ENCODE peak calls at places on chromosomes 6 and 20, in eight cellular contexts. B is GM12878, L is H1, U is HCT116, V is K562, W is endothelial cell of umbilical vein, O is HepG2, Z is SK-N-SH. A is an unnamed sample. For H3K36me3, the result is how much of the 10 kb centered on the place peaks cover.

GRCh38 chr6:154509421-154510143 is 903 bp downstream of the CNKSR3 start:
- DNase-seq in B (no peak), L (no peak), U (no peak), V (peak), W (peak), O (peak), Z (peak), A (no peak)

GRCh38 chr6:68628156-68628555 is 6.9 kb upstream of the ADGRB3 start:
- DNase-seq in B (no peak), L (no peak), U (no peak), V (no peak), W (no peak), O (no peak), Z (no peak), A (no peak)

GRCh38 chr6:152701081-152701862 is 3.6 kb downstream of the MYCT1 start:
- DNase-seq in B (no peak), L (no peak), U (no peak), V (no peak), W (peak), O (no peak), Z (no peak), A (no peak)

GRCh38 chr20:34938466-34939163 is 17.0 kb downstream of the GSS start:
- DNase-seq in B (no peak), L (no peak), U (no peak), V (no peak), W (peak), O (no peak), Z (no peak), A (no peak)

GRCh38 chr6:5981274-5982026 is 25.3 kb downstream of the NRN1 start:
- DNase-seq in B (no peak), L (no peak), U (no peak), V (no peak), W (no peak), O (no peak), Z (no peak), A (no peak)

GRCh38 chr6:100116409-100117194 is 122.6 kb upstream of the MCHR2 start:
- DNase-seq in B (no peak), L (peak), U (peak), V (peak), W (peak), O (peak), Z (peak), A (peak)

GRCh38 chr20:60624066-60624465 is 628.0 kb upstream of the CDH4 start:
- DNase-seq in B (no peak), L (no peak), U (no peak), V (no peak), W (no peak), O (no peak), Z (no peak), A (no peak)

GRCh38 chr6:71181565-71181964 is 107.0 kb upstream of the OGFRL1 start:
- DNase-seq in B (no peak), L (peak), U (peak), V (no peak), W (no peak), O (peak), Z (no peak), A (no peak)

GRCh38 chr20:63682384-63683139 is 13.9 kb upstream of the TNFRSF6B start:
- DNase-seq in B (no peak), L (no peak), U (peak), V (no peak), W (peak), O (peak), Z (no peak), A (no peak)

GRCh38 chr20:45788351-45788750 is 3.3 kb downstream of the WFDC3 start:
- DNase-seq in B (no peak), L (no peak), U (no peak), V (no peak), W (no peak), O (no peak), Z (no peak), A (no peak)

DNA sequence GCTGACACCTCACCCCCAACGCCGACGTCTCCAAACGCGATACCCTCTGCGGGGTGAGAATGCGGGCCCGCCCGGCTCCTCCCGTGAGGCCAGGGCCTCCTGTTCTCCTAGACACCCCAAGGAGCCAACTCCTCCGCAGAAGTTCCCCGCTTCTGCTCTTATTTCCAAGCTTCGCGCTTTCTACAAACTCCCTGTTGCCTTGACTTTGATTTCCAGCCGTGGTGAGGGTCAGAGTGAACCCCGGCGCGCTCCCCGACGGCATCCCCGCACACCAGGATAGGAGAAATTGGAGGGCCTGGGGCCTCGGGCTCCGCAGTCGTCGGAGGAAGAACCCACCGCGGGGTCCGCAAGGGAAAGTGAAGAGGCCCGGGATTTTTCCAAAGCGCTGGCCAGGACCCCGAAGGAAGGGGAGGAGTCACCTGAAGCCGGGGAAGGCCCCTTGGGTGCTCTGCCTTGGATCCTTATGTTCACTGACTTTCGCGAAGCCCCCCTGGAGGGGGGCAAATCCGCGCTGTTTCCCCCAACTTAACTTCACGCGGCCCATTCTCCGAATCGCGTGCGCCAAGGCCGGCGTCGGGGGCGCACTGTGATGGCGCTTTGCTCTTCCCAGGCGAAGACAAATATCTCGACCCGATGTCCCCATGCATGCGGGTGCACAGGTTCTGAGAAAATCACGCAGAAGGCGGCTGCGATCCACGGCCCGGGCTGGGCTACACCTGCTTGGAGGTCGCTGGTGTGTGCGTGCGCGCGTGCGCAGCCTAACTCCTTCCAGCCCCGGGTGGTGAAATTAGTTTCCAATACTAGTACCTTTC is 3.0 kb upstream of the INSM1 start:
- DNase-seq in B (no peak), L (no peak), U (no peak), V (no peak), W (no peak), O (no peak), Z (no peak), A (no peak)
- H3K9ac ChIP-seq in B (no peak), L (no peak), U (no peak), V (no peak), W (no peak), O (no peak), Z (no peak), A (no peak)

DNA sequence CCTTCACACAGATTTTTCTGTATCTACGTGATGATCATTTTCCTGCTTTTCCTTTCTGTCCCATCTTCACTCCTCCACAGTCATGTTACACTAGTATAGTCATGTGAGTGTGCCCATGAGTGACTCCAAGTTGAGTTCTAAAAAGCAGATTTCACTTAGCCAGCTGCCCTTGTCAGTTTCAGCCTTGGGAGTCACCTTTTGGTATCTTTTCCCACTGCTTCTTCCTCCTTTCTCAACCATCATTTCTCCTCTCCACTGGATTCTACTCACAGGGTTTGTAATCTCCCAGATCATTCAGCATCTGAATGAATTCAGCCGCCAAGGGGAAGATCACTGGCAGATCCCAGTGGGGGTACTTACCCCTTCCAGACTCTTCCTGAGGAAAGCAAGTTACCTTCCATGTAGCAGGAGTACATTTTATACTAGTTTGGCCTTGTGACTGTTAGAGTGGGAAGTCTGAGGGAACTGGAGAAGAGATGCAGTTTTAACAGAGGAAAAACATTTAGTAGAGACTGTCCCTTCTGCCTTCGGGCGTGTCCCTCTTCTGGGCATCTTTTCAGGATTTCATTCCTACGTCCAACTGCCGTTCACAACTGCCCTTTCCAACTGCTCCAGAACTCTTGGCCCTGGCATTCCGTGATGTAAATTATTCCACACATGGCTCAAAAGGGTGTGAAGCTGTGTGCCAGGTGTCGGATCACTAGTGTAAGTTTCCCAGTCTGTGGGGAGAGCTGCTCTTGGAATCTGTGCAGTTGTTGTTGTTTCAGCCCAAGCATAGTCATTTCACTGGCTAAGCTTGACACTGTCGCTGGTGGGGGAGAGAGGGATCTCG is 38.9 kb downstream of the BICRAL start:
- DNase-seq in B (no peak), L (no peak), U (no peak), V (no peak), W (no peak), O (no peak), Z (peak), A (no peak)
- H3K36me3 ChIP-seq in B (under half), L (under half), U (under half), V (under half), W (under half), O (under half), Z (under half), A (under half)

GRCh38 chr20:23205656-23206055 is 119.5 kb upstream of the CD93 start:
- DNase-seq in B (no peak), L (no peak), U (no peak), V (no peak), W (peak), O (no peak), Z (no peak), A (no peak)
- TF ChIP-seq POLR2AphosphoS5 in B (no peak), L (no peak), U (no peak), V (no peak), W (no peak), O (no peak), Z (no peak), A (no peak)

GRCh38 chr6:149231786-149232185 is 85.7 kb upstream of the TAB2 start:
- DNase-seq in B (no peak), L (no peak), U (no peak), V (no peak), W (no peak), O (no peak), Z (no peak), A (no peak)

GRCh38 chr6:149235130-149235561 is 82.4 kb upstream of the TAB2 start:
- DNase-seq in B (peak), L (no peak), U (peak), V (no peak), W (peak), O (peak), Z (no peak), A (peak)

GRCh38 chr6:149230729-149231434 is 86.6 kb upstream of the TAB2 start:
- DNase-seq in B (no peak), L (no peak), U (no peak), V (no peak), W (no peak), O (no peak), Z (no peak), A (no peak)

GRCh38 chr6:149234051-149234962 is 83.2 kb upstream of the TAB2 start:
- DNase-seq in B (no peak), L (no peak), U (peak), V (no peak), W (peak), O (no peak), Z (no peak), A (no peak)

DNA sequence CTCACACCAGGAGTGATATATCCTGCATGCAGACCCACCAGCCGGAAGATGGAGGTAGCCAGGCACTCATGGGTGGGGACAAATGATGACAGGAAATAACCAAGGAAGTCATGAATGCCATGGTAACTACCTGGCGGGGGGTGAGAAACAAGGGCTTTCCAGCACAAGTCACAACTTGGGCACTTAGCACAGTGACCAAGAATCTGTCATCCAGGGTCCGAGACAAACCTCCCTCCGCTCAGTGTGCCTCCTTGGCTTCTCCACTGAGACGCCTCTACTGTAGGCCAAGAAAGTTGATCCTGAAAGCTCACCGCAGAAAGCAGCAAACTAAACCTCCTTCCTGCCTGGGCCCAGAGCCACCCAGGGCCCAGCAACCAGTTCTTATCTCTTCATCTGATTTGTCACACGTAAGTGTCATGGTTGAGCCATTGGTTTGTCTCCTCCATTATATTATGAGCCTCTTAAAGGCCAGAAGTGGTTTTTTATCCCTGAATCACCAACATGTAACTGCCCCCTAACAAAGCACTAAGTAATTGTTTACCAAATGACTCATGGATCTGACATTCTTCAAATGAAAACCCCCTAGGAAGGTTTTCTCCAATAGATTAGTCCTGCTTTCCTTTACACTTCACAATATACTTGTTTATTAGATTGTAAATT is 84.3 kb upstream of the TAB2 start:
- DNase-seq in B (no peak), L (no peak), U (peak), V (peak), W (peak), O (peak), Z (no peak), A (no peak)
- H3K9ac ChIP-seq in B (no peak), L (no peak), U (peak), V (no peak), W (no peak), O (no peak), Z (peak), A (no peak)

GRCh38 chr6:106540432-106540831 is 88.9 kb downstream of the RTN4IP1 start:
- DNase-seq in B (no peak), L (no peak), U (no peak), V (no peak), W (no peak), O (peak), Z (no peak), A (no peak)
- H3K36me3 ChIP-seq in B (under half), L (under half), U (under half), V (under half), W (under half), O (under half), Z (under half), A (under half)

GRCh38 chr6:158191769-158192168 is 23.6 kb downstream of the GTF2H5 start:
- DNase-seq in B (no peak), L (no peak), U (no peak), V (no peak), W (no peak), O (no peak), Z (no peak), A (no peak)
- TF ChIP-seq POLR2AphosphoS5 in B (no peak), L (no peak), U (no peak), V (no peak), W (no peak), O (no peak), Z (no peak), A (no peak)

GRCh38 chr20:48942730-48943129 is 21.2 kb downstream of the ARFGEF2 start:
- DNase-seq in B (no peak), L (no peak), U (no peak), V (no peak), W (no peak), O (no peak), Z (no peak), A (no peak)

GRCh38 chr20:48941467-48941866 is 20.0 kb downstream of the ARFGEF2 start:
- DNase-seq in B (no peak), L (no peak), U (no peak), V (no peak), W (no peak), O (no peak), Z (no peak), A (peak)

GRCh38 chr20:48948612-48949011 is 27.1 kb downstream of the ARFGEF2 start:
- DNase-seq in B (no peak), L (no peak), U (no peak), V (no peak), W (no peak), O (no peak), Z (no peak), A (no peak)

GRCh38 chr20:48945840-48946514 is 24.5 kb downstream of the ARFGEF2 start:
- DNase-seq in B (no peak), L (no peak), U (peak), V (no peak), W (peak), O (no peak), Z (no peak), A (no peak)

DNA sequence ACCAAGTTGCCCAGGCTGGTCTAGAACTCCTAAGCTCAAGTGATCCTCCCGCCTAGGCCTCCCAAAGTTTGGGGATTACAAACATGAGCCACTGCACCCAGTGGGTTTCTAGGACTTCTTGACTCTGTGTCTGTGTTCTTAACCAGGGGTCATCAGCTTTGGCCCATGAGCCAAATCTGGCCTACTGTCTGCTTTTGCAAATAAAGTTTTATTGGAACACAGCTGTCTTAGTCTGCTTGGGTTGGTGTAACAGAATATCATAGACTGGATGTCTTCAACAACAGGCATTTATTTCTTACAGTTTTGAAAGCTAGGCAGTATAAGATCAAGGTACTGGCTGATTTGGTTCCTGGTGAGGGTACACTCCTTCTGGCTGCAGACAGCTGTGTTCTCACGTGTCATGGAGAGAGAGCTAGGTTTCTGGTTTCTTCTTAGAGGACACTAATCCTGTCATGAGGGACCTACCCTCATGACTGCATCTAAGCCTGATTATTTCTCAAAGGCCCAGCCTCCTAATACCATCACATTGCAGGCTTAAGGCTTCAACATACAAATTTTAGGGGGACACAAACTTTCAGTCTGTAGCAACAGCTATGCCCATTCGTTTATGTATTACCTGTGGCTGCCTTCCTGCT is 23.3 kb downstream of the ARFGEF2 start:
- DNase-seq in B (no peak), L (no peak), U (no peak), V (no peak), W (no peak), O (no peak), Z (no peak), A (no peak)
- H3K9ac ChIP-seq in B (no peak), L (no peak), U (peak), V (no peak), W (no peak), O (no peak), Z (no peak), A (no peak)

DNA sequence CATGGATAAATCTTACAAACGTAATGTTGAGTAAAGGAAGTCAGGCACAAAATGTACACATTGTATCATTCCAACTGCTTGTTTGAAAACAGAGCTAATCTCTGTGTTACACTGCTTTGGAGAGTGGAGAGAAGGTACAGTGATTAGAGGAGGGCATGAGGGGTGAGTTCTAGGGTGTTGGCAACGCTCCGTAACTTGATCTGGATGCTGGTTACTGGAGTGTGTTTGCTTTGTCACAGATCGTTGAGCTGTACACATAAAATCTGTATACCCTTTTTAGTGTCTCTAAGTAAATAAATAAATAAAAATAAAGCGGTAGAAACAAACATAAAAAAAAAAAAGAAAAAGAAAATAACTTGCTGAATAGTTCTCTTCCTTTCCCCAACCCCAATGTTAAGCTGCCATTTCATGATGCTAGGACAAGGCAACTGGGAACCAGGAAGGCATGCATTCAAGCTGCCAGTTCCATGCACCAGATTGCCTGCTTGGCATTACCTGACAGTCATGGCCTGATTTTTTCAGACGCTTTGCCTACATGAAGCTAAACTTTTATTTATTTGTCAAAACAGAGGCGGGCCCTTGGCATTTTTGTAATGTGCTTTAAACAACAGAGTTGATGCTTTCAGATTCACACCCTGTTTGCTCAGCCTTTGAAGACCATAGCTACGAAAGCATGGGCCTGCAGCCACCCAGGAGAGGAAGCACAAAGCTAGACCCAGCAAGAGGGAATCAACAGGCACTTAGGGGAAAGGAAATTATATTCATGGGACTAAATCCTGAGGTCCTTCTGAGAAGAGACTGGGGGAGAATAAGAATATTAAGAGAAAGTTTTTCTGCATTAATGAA is 21.2 kb downstream of the TNFRSF21 start:
- DNase-seq in B (no peak), L (no peak), U (no peak), V (no peak), W (no peak), O (no peak), Z (no peak), A (no peak)
- H3K36me3 ChIP-seq in B (under half), L (under half), U (under half), V (under half), W (under half), O (half or more), Z (under half), A (under half)